ENCODE peak calls at places on chromosomes 11 and 22, in six cellular contexts. One of them, this sample, is unnamed.

GRCh38 chr11:122137081-122137793 is 21.2 kb upstream of the BLID start:
- DNase-seq in stomach: no peak
- DNase-seq in Peyer's patch: no peak
- DNase-seq in Karpas-422: no peak
- DNase-seq in keratinocyte: no peak
- DNase-seq in A549: peak
- DNase-seq in this sample: no peak

GRCh38 chr11:116832350-116833290 is 2.9 kb downstream of the APOC3 start:
- DNase-seq in Karpas-422: no peak
- DNase-seq in keratinocyte: no peak
- DNase-seq in A549: no peak
- DNase-seq in Peyer's patch: no peak
- DNase-seq in stomach: peak
- DNase-seq in this sample: no peak

GRCh38 chr11:2116680-2117079 is 22.5 kb downstream of the IGF2 start:
- DNase-seq in stomach: no peak
- DNase-seq in keratinocyte: no peak
- DNase-seq in Peyer's patch: no peak
- DNase-seq in A549: no peak
- DNase-seq in Karpas-422: no peak
- DNase-seq in this sample: no peak

GRCh38 chr22:42442746-42443145 is 10.5 kb upstream of the NFAM1 start:
- DNase-seq in keratinocyte: no peak
- DNase-seq in Karpas-422: peak
- DNase-seq in Peyer's patch: no peak
- DNase-seq in stomach: no peak
- DNase-seq in A549: no peak
- DNase-seq in this sample: no peak

GRCh38 chr22:18095101-18095805 is 15.4 kb upstream of the TUBA8 start:
- DNase-seq in Karpas-422: no peak
- DNase-seq in stomach: no peak
- DNase-seq in A549: peak
- DNase-seq in Peyer's patch: peak
- DNase-seq in keratinocyte: no peak
- DNase-seq in this sample: no peak

GRCh38 chr22:50627452-50627913 is 469 bp downstream of the ARSA start:
- DNase-seq in Peyer's patch: no peak
- DNase-seq in keratinocyte: no peak
- DNase-seq in A549: peak
- DNase-seq in stomach: peak
- DNase-seq in Karpas-422: peak
- DNase-seq in this sample: no peak

GRCh38 chr11:70463478-70464255 is 65.3 kb downstream of the CTTN start:
- DNase-seq in Peyer's patch: no peak
- DNase-seq in keratinocyte: no peak
- DNase-seq in A549: no peak
- DNase-seq in stomach: no peak
- DNase-seq in Karpas-422: no peak
- DNase-seq in this sample: no peak

GRCh38 chr22:38924197-38924952 is 33.0 kb upstream of the APOBEC3A start:
- DNase-seq in A549: peak
- DNase-seq in Karpas-422: no peak
- DNase-seq in Peyer's patch: peak
- DNase-seq in keratinocyte: no peak
- DNase-seq in stomach: peak
- DNase-seq in this sample: no peak

GRCh38 chr11:73353422-73353821 is 22.8 kb upstream of the RELT start:
- DNase-seq in Peyer's patch: no peak
- DNase-seq in A549: no peak
- DNase-seq in Karpas-422: no peak
- DNase-seq in stomach: no peak
- DNase-seq in keratinocyte: no peak
- DNase-seq in this sample: no peak

GRCh38 chr11:30392221-30392784 is 69.4 kb downstream of the ARL14EP start:
- DNase-seq in stomach: no peak
- DNase-seq in Karpas-422: no peak
- DNase-seq in A549: no peak
- DNase-seq in keratinocyte: no peak
- DNase-seq in Peyer's patch: no peak
- DNase-seq in this sample: no peak

GRCh38 chr11:889261-889660 is 21.3 kb downstream of the CHID1 start:
- DNase-seq in stomach: no peak
- DNase-seq in Peyer's patch: no peak
- DNase-seq in keratinocyte: no peak
- DNase-seq in A549: no peak
- DNase-seq in Karpas-422: no peak
- DNase-seq in this sample: no peak

GRCh38 chr22:22196018-22196533 is 48.5 kb upstream of the VPREB1 start:
- DNase-seq in Karpas-422: peak
- DNase-seq in A549: no peak
- DNase-seq in Peyer's patch: peak
- DNase-seq in keratinocyte: no peak
- DNase-seq in stomach: no peak
- DNase-seq in this sample: no peak

GRCh38 chr11:12122083-12122482 is 11.7 kb downstream of the MICAL2 start:
- DNase-seq in Karpas-422: peak
- DNase-seq in Peyer's patch: no peak
- DNase-seq in keratinocyte: no peak
- DNase-seq in A549: peak
- DNase-seq in stomach: no peak
- DNase-seq in this sample: no peak

GRCh38 chr11:64787526-64788320 is 9.4 kb upstream of the SF1 start:
- DNase-seq in A549: peak
- DNase-seq in stomach: peak
- DNase-seq in Karpas-422: peak
- DNase-seq in Peyer's patch: peak
- DNase-seq in keratinocyte: no peak
- DNase-seq in this sample: peak

GRCh38 chr22:45996241-45997076 is 19.5 kb upstream of the WNT7B start:
- DNase-seq in A549: no peak
- DNase-seq in Peyer's patch: peak
- DNase-seq in keratinocyte: no peak
- DNase-seq in stomach: no peak
- DNase-seq in Karpas-422: no peak
- DNase-seq in this sample: no peak

GRCh38 chr11:29343465-29344333 is 673.1 kb downstream of the KCNA4 start:
- DNase-seq in Peyer's patch: peak
- DNase-seq in A549: peak
- DNase-seq in keratinocyte: no peak
- DNase-seq in stomach: peak
- DNase-seq in Karpas-422: peak
- DNase-seq in this sample: no peak

GRCh38 chr11:69711824-69712801 is 8.3 kb upstream of the FGF19 start:
- DNase-seq in keratinocyte: no peak
- DNase-seq in Peyer's patch: no peak
- DNase-seq in A549: no peak
- DNase-seq in stomach: no peak
- DNase-seq in Karpas-422: no peak
- DNase-seq in this sample: no peak

GRCh38 chr22:46993626-46994025 is 231.2 kb downstream of the TBC1D22A start:
- DNase-seq in Peyer's patch: peak
- DNase-seq in A549: no peak
- DNase-seq in keratinocyte: no peak
- DNase-seq in Karpas-422: no peak
- DNase-seq in stomach: peak
- DNase-seq in this sample: no peak

GRCh38 chr11:1669546-1670218 is 27.3 kb upstream of the KRTAP5-6 start:
- DNase-seq in stomach: no peak
- DNase-seq in keratinocyte: no peak
- DNase-seq in Karpas-422: no peak
- DNase-seq in Peyer's patch: peak
- DNase-seq in A549: no peak
- DNase-seq in this sample: no peak

GRCh38 chr11:130278745-130279144 is 36.0 kb downstream of the ZBTB44 start:
- DNase-seq in Peyer's patch: no peak
- DNase-seq in keratinocyte: no peak
- DNase-seq in Karpas-422: no peak
- DNase-seq in stomach: no peak
- DNase-seq in A549: no peak
- DNase-seq in this sample: no peak

GRCh38 chr22:25419247-25420113 is 145.0 kb upstream of the GRK3 start:
- DNase-seq in stomach: no peak
- DNase-seq in Karpas-422: no peak
- DNase-seq in Peyer's patch: peak
- DNase-seq in A549: no peak
- DNase-seq in keratinocyte: no peak
- DNase-seq in this sample: no peak

GRCh38 chr22:25417792-25418191 is 146.7 kb upstream of the GRK3 start:
- DNase-seq in Peyer's patch: no peak
- DNase-seq in Karpas-422: no peak
- DNase-seq in stomach: no peak
- DNase-seq in keratinocyte: no peak
- DNase-seq in A549: no peak
- DNase-seq in this sample: no peak

GRCh38 chr22:25420471-25420924 is 144.0 kb upstream of the GRK3 start:
- DNase-seq in keratinocyte: no peak
- DNase-seq in A549: no peak
- DNase-seq in Karpas-422: no peak
- DNase-seq in stomach: no peak
- DNase-seq in Peyer's patch: no peak
- DNase-seq in this sample: no peak

DNA sequence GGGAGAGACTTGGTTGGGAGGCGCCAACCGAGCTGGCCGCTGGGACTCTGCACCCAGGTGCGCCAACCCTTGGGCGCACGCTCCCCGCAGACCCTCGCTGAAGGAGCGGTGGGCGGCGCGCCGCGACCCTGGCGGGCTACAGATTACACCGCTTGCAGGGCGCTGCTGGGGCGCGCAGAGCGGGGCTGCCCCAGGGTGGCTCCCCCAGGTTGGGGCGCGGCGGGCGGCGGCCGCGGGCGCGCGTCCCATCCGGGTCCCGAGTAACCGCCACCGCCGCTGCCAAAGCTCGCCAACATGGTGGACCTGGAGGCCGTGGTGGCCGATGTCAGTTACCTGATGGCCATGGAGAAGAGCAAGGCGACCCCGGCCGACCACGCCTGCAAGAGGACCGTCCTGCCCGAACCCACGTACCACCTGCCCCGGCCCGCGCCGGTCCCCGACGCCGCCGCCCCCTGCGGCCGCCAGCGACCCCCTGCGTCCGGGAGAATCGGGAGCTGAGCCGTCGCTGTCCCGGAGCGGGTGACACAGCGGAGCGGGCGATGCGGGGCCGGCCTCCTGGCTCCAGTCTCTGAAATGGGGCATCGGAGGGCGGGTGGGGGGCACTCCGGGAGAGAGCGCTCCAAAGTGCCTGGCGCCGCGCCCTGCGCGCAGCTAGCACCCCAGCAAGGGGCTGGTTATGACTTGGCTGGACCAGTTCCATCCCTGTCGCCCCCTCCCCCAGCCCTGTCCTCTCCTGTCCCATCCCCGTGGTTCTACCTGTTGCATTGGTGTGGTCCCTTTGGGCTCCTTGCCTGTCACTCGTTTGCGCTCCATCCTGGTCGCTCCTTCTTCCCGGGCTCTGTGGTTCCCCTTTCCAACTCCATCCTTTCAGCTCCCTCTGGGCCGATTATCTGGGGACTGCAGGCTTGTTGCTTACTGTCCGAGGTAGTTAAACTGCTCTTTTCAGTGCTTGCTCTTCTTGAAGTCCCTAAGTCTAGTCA is 143.3 kb upstream of the GRK3 start:
- DNase-seq in Karpas-422: no peak
- DNase-seq in stomach: no peak
- DNase-seq in Peyer's patch: no peak
- DNase-seq in A549: peak
- DNase-seq in keratinocyte: no peak
- DNase-seq in this sample: no peak
- H3K4me3 ChIP-seq in Karpas-422: no peak
- H3K4me3 ChIP-seq in stomach: peak
- H3K4me3 ChIP-seq in Peyer's patch: peak
- H3K4me3 ChIP-seq in A549: peak
- H3K4me3 ChIP-seq in keratinocyte: no peak
- H3K4me3 ChIP-seq in this sample: peak

DNA sequence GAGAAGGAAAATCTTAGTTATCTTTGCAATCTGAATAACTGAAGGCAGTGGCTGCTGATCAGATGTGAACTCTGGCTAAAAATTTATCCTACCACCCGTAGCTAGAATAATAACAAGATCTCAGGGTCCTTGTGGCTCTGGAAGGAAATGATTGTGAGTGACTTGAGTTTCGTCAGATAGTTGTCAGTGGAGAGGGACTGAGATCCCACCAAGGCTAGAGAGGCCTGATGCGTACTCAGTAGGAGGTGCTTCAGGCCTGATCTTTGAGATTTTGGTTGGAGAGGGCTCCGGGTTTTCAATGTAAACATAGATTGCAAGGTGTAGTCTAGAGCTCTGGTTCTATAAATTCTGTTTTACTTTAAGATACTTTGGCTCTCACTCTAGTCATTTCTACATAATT is 1.4 kb downstream of the MADD start:
- DNase-seq in Peyer's patch: no peak
- DNase-seq in stomach: no peak
- DNase-seq in keratinocyte: no peak
- DNase-seq in A549: no peak
- DNase-seq in Karpas-422: peak
- DNase-seq in this sample: no peak
- H3K27ac ChIP-seq in Peyer's patch: peak
- H3K27ac ChIP-seq in stomach: peak
- H3K27ac ChIP-seq in keratinocyte: no peak
- H3K27ac ChIP-seq in A549: peak
- H3K27ac ChIP-seq in Karpas-422: peak
- H3K27ac ChIP-seq in this sample: peak

DNA sequence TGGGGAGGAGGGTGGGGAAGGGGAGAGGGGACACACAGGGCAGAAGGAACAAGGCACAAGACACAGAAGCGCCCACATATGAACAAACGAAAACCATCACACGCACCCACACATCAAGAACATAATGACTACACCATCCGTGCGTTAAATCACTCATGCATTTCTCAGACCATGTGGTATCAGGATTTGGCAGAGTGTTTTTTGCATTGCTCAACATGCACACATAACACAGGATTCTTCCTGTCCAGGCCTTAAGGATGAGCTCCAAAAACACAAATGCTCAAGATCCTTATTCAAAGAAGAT is 309.5 kb downstream of the CADM1 start:
- DNase-seq in stomach: no peak
- DNase-seq in Karpas-422: no peak
- DNase-seq in keratinocyte: no peak
- DNase-seq in Peyer's patch: no peak
- DNase-seq in A549: no peak
- DNase-seq in this sample: no peak
- H3K4me3 ChIP-seq in stomach: no peak
- H3K4me3 ChIP-seq in Karpas-422: no peak
- H3K4me3 ChIP-seq in keratinocyte: no peak
- H3K4me3 ChIP-seq in Peyer's patch: no peak
- H3K4me3 ChIP-seq in A549: no peak
- H3K4me3 ChIP-seq in this sample: no peak

GRCh38 chr11:107567739-107568335 is 2.3 kb upstream of the ALKBH8 start:
- DNase-seq in Peyer's patch: no peak
- DNase-seq in A549: no peak
- DNase-seq in Karpas-422: peak
- DNase-seq in keratinocyte: no peak
- DNase-seq in stomach: no peak
- DNase-seq in this sample: no peak
- H3K27ac ChIP-seq in Peyer's patch: no peak
- H3K27ac ChIP-seq in A549: no peak
- H3K27ac ChIP-seq in Karpas-422: no peak
- H3K27ac ChIP-seq in keratinocyte: no peak
- H3K27ac ChIP-seq in stomach: no peak
- H3K27ac ChIP-seq in this sample: no peak

GRCh38 chr11:101584129-101584515 is 315 bp upstream of the TRPC6 start:
- DNase-seq in A549: no peak
- DNase-seq in stomach: no peak
- DNase-seq in Karpas-422: no peak
- DNase-seq in keratinocyte: no peak
- DNase-seq in Peyer's patch: no peak
- DNase-seq in this sample: no peak
- H3K4me3 ChIP-seq in A549: peak
- H3K4me3 ChIP-seq in stomach: peak
- H3K4me3 ChIP-seq in Karpas-422: no peak
- H3K4me3 ChIP-seq in keratinocyte: no peak
- H3K4me3 ChIP-seq in Peyer's patch: peak
- H3K4me3 ChIP-seq in this sample: no peak